ENCODE peak calls at places on chromosomes 12 and 14, in nine cellular contexts. R is HCT116, K is suprapubic skin, Y is heart left ventricle, X is uterus, T is endothelial cell of umbilical vein, G is IMR-90, S is A549, B is esophagus muscularis mucosa. F is an unnamed sample.

GRCh38 chr12:106919910-106920544 is 35.7 kb upstream of the TMEM263 start:
- DNase-seq in S (peak; percentile 59), B (no peak), T (peak; percentile 60), Y (no peak), R (peak; percentile 34), G (peak; percentile 63), X (no peak), K (no peak), F (no peak)

GRCh38 chr12:63668028-63668799 is at the start of gene DPY19L2:
- DNase-seq in G (peak; percentile 52), B (peak; percentile 92), R (no peak), Y (peak; percentile 83), T (peak; percentile 47), K (peak; percentile 85), X (peak; percentile 76), S (peak; percentile 91), F (peak; percentile 83)

GRCh38 chr12:114998118-114998771 is 314.3 kb upstream of the TBX3 start:
- DNase-seq in R (no peak), T (no peak), K (no peak), Y (no peak), X (no peak), S (no peak), G (no peak), B (no peak), F (no peak)

GRCh38 chr14:102218688-102219087 is 79.0 kb downstream of the WDR20 start:
- DNase-seq in S (no peak), B (no peak), T (no peak), K (no peak), G (no peak), X (no peak), Y (no peak), R (no peak), F (no peak)

GRCh38 chr12:99170026-99170425 is 477.5 kb upstream of the GARIN6 start:
- DNase-seq in T (no peak), K (no peak), Y (no peak), X (no peak), B (no peak), R (no peak), G (no peak), S (no peak), F (no peak)

GRCh38 chr12:7130791-7131501 is 775 bp downstream of the CLSTN3 start:
- DNase-seq in S (no peak), K (no peak), B (no peak), Y (peak; percentile 34), R (no peak), X (peak; percentile 59), T (peak; percentile 20), G (peak; percentile 52), F (peak; percentile 90)

GRCh38 chr12:116924558-116925453 is 14.1 kb downstream of the FBXW8 start:
- DNase-seq in B (no peak), R (peak; percentile 44), X (no peak), Y (no peak), S (peak; percentile 24), K (no peak), G (peak; percentile 91), T (peak; percentile 44), F (no peak)

GRCh38 chr14:103194256-103195045 is 71.2 kb downstream of the TNFAIP2 start:
- DNase-seq in Y (no peak), G (peak; percentile 66), R (no peak), B (no peak), K (no peak), S (peak; percentile 31), X (no peak), T (no peak), F (no peak)

GRCh38 chr12:108722992-108723766 is 8.1 kb downstream of the CORO1C start:
- DNase-seq in Y (no peak), G (peak; percentile 95), B (no peak), X (no peak), S (peak; percentile 65), T (peak; percentile 65), K (no peak), R (no peak), F (no peak)

DNA sequence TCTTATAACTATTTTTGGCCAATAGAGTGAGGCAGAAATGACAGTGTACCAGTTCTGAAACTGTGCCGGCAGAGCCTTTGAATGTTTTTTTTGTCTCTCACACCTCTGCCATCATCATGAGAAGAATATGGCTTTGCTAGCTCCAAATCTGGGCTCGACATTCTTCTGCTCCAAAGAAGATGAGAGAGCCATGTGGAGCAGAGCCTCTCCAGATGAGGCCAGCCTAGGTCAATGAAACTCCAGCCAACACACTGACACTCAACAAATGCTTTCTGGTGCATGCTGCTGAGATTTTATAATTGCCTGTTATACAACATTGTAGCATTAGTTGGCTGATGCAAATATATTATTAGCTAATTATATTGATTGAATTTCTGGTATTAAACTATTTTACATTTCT is 154.7 kb downstream of the SLC38A4 start:
- DNase-seq in K (no peak), B (no peak), X (no peak), T (no peak), G (no peak), Y (no peak), S (no peak), R (no peak), F (no peak)
- TF ChIP-seq POLR2A in K (no peak), B (no peak), X (no peak), T (no peak), G (no peak), Y (no peak), S (no peak), R (no peak), F (no peak)

GRCh38 chr14:105855893-105856675 is 329.7 kb downstream of the TMEM121 start:
- DNase-seq in R (no peak), B (no peak), G (no peak), X (no peak), S (no peak), Y (no peak), K (peak; percentile 69), T (no peak), F (peak; percentile 80)

GRCh38 chr14:105857223-105857815 is 330.9 kb downstream of the TMEM121 start:
- DNase-seq in G (no peak), B (no peak), R (no peak), K (peak; percentile 71), Y (no peak), T (no peak), S (no peak), X (no peak), F (peak; percentile 82)

GRCh38 chr14:105855246-105855892 is 329.0 kb downstream of the TMEM121 start:
- DNase-seq in S (no peak), K (peak; percentile 70), R (no peak), T (no peak), B (no peak), G (no peak), Y (no peak), X (peak; percentile 8), F (peak; percentile 79)

GRCh38 chr14:105857816-105858675 is 331.7 kb downstream of the TMEM121 start:
- DNase-seq in R (no peak), Y (no peak), S (no peak), X (peak; percentile 11), T (no peak), G (no peak), B (no peak), K (peak; percentile 71), F (peak; percentile 87)

DNA sequence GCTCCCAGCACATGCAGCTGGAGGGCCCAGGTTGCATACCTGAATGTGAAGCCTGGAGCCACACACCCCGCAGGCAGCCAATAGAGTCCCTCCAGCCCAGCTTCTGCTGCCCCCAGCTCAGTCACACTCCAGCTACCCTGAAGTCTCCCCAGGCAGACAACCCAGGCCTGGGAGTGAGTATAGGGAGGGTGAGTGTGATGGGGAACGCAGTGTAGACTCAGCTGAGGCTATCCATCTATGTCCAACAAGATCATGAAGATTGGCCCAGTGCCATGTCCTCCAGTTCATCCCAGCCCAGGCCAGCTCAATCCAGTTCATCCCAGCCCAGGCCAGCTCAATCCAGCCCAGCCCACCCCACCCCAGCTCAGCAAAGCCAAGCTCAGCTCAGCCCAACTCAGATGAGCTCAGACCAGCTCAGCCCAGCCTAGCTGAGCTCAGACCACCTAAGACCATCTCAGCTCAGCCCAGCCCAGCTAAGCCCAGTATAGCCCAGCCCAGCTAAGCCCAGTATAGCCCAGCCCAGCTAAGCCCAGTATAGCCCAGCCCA is 330.4 kb downstream of the TMEM121 start:
- DNase-seq in B (no peak), T (no peak), K (no peak), S (no peak), G (no peak), Y (no peak), R (no peak), X (no peak), F (no peak)
- TF ChIP-seq CTCF in B (no peak), T (no peak), K (no peak), S (no peak), G (no peak), Y (no peak), R (no peak), X (no peak), F (no peak)

DNA sequence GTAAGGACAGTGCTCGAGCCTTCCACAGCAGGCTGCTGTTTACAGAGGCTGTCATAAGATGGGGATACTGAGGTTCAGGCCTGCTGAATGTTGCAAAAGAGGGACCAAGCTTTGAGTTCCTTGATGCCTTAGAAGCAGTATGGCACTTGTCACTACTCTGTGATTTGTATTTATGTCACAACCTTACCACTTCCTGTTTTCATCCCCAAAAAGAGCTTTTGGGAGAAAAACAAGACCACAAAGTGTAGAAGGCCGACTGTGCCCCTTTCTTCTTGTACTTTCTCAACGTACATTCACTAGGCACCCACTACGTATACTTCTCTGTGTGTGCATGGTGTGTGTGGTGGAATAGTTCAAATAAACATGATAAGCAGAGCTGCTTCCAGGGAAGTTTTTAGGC is 90.1 kb downstream of the DRAM1 start:
- DNase-seq in S (no peak), R (no peak), K (no peak), B (no peak), Y (no peak), T (no peak), X (no peak), G (no peak), F (no peak)
- H3K4me1 ChIP-seq in S (no peaks in the 10 kb centered on the region), R (no peaks in the 10 kb centered on the region), K (no peaks in the 10 kb centered on the region), B (no peaks in the 10 kb centered on the region), Y (no peaks in the 10 kb centered on the region), T (no peaks in the 10 kb centered on the region), X (no peaks in the 10 kb centered on the region), G (no peaks in the 10 kb centered on the region), F (no peaks in the 10 kb centered on the region)

DNA sequence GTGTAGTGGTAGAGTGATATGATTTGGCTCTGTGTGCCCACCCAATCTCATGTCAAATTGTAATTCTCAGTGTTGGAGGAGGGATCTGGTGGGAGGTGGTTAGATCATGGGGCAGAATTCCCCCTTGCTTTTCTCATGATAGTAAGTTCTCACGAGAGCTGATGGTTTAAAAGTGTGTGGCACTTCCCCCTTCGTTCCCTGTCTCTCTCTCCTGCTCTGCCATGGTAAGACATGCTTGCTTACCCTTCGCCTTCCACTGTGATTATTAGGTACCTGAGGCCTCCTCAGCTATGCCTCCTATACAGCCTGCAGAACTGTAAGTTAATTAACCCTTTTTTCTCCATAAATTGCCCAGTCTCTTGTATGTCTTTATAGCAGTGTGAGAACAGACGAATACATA is 115.7 kb upstream of the FUT8 start:
- DNase-seq in B (no peak), S (no peak), R (no peak), X (no peak), Y (no peak), T (no peak), K (no peak), G (no peak), F (no peak)
- TF ChIP-seq POLR2A in B (no peak), S (no peak), R (no peak), X (no peak), Y (no peak), T (no peak), K (no peak), G (no peak), F (no peak)

DNA sequence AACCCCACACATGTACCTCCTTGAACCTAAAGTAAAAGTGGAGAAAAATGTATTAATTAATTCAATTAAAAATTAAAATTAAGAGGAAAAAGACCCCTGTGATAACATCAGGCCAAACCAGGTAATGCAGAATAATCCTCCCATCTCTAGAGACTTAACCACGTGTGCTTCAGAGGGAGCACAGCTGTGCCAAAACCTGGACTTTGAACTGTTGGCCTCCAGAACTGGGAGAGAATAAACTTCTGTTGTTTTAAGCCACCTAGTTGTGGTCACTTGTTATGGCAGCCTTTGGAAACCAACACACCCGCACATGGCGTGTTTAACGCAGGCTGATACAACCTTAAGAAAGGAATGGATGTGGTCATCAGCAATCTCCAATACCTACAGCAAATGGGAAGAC is 23.8 kb downstream of the OAS2 start:
- DNase-seq in K (peak; percentile 8), R (peak; percentile 4), Y (no peak), T (no peak), G (no peak), S (peak; percentile 53), B (no peak), X (no peak), F (no peak)
- TF ChIP-seq CTCF in K (no peak), R (no peak), Y (no peak), T (no peak), G (no peak), S (no peak), B (no peak), X (no peak), F (no peak)

F was measured in spleen.